ENCODE peak calls at places on chromosomes 6 and 20, in nine cellular contexts. X, B, P, H, R, S, Z, Q and F are unnamed samples.

GRCh38 chr6:32457054-32457453 is 17.4 kb downstream of the HLA-DRA start:
- DNase-seq in Q (no peak), R (no peak), Z (no peak), B (no peak), S (no peak), P (no peak), X (no peak), H (no peak), F (no peak)

GRCh38 chr6:167977717-167978467 is 19.6 kb upstream of the KIF25 start:
- DNase-seq in Q (no peak), X (no peak), B (no peak), Z (no peak), P (no peak), R (no peak), H (no peak), S (no peak), F (no peak)

GRCh38 chr6:152206072-152206818 is 398.8 kb downstream of the ESR1 start:
- DNase-seq in H (peak; percentile 74), X (no peak), B (peak; percentile 60), P (peak; percentile 32), R (peak; percentile 30), Q (peak; percentile 37), S (no peak), Z (peak; percentile 13), F (peak; percentile 39)

GRCh38 chr6:104402572-104402971 is 457.1 kb downstream of the HACE1 start:
- DNase-seq in S (no peak), Q (no peak), B (no peak), H (no peak), R (no peak), P (no peak), Z (no peak), X (no peak), F (no peak)

GRCh38 chr6:14442250-14442649 is 324.7 kb downstream of the CD83 start:
- DNase-seq in R (no peak), X (no peak), H (no peak), Z (peak; percentile 31), P (no peak), S (no peak), Q (no peak), B (no peak), F (no peak)

GRCh38 chr6:148021715-148022114 is 320.9 kb upstream of the SASH1 start:
- DNase-seq in P (no peak), S (no peak), Z (no peak), R (no peak), Q (peak; percentile 91), X (no peak), H (peak; percentile 38), B (no peak), F (no peak)

GRCh38 chr6:129519750-129520149 is 190.2 kb downstream of the ARHGAP18 start:
- DNase-seq in S (no peak), R (no peak), Q (no peak), Z (no peak), X (no peak), P (no peak), B (no peak), H (no peak), F (no peak)

GRCh38 chr6:134047673-134048072 is 4.8 kb downstream of the SLC2A12 start:
- DNase-seq in R (peak; percentile 55), Z (no peak), P (no peak), Q (no peak), X (no peak), H (no peak), S (no peak), B (no peak), F (peak; percentile 14)

DNA sequence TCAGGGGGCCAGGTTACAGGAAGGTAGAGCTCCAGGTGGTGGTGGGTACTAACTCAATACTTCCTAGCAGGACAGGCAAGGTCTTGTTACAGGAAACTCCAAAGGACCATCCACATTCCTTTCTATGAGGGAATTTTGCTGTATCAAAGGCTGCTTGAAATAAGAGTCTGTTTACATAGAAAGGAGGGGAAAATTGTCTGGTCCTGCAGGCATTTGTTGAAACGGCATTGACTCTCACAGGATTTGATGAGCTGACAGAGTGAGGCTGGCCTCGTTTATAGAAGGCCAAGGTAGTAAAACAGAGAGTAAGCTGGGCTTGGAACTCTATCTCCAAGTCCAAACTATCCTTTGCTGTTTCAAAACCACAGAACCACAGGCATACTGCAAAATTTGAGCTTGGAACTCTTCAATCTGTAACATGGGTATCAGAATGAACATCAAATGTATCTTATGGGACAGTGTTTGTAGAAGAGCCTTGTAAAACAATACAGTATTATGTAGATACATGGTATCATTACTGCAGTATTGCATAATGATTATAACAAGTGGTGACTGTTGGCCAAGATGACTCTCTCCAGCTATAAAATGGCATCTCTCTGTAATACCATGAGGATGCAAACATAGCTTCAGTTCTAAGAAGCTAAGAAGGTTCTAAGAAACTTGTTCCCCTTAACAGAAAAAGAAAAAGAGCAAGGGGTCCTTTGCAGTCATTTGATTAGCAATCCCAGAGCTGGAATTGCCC is 61.5 kb downstream of the TRAM2 start:
- DNase-seq in Z (no peak), Q (no peak), S (no peak), B (no peak), H (peak; percentile 59), X (no peak), R (no peak), P (no peak), F (no peak)
- H3K27ac ChIP-seq in Z (no peak overlapping the region), Q (no peak overlapping the region), S (peak overlapping the region; percentile 91), B (no peak overlapping the region), H (peak overlapping the region; percentile 70), X (no peak overlapping the region), R (peak overlapping the region; percentile 21), P (no peak overlapping the region), F (no peak overlapping the region)

DNA sequence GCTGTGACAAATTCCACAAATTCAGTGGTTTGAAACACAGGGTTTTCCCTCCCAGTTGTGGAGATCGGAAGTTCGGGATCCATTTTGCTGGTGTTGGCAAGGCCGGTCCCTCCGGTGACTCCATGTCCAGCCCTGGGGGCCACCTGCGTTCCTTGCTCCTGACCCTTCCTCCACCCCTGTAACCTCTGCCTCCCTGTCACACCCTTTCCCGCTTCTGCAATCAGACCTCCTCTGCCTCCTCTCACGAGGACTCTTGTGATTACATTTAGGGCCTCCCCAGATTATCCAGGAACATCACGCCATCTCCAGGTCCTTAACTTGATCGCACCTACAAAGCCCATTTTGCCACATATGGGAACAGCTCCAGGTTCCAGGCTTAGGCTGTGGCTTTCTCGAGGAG is 12.5 kb downstream of the RPS6KA2 start:
- DNase-seq in H (peak; percentile 75), R (no peak), Q (no peak), B (peak; percentile 23), S (no peak), Z (no peak), X (no peak), P (no peak), F (no peak)
- H3K27ac ChIP-seq in H (peak overlapping the region; percentile 1), R (peak overlapping the region; percentile 82), Q (peak overlapping the region; percentile 58), B (no peak overlapping the region), S (no peak overlapping the region), Z (no peak overlapping the region), X (no peak overlapping the region), P (no peak overlapping the region), F (no peak overlapping the region)

GRCh38 chr6:45951291-45951690 is 64.4 kb downstream of the CLIC5 start:
- DNase-seq in Z (no peak), P (no peak), B (no peak), Q (no peak), X (no peak), H (no peak), S (no peak), R (no peak), F (no peak)

GRCh38 chr6:45949256-45949655 is 66.4 kb downstream of the CLIC5 start:
- DNase-seq in Z (no peak), P (no peak), R (no peak), Q (no peak), X (no peak), B (no peak), H (peak; percentile 23), S (no peak), F (no peak)

GRCh38 chr6:45955597-45955996 is 60.1 kb downstream of the CLIC5 start:
- DNase-seq in Z (no peak), P (no peak), H (no peak), Q (no peak), B (no peak), R (no peak), X (no peak), S (no peak), F (no peak)

GRCh38 chr6:45951771-45952529 is 63.7 kb downstream of the CLIC5 start:
- DNase-seq in Q (no peak), R (no peak), B (no peak), Z (no peak), S (no peak), H (no peak), P (no peak), X (no peak), F (no peak)

GRCh38 chr6:45952546-45952945 is 63.1 kb downstream of the CLIC5 start:
- DNase-seq in H (no peak), B (no peak), P (no peak), R (no peak), S (no peak), Z (no peak), Q (no peak), X (no peak), F (no peak)
- H3K27ac ChIP-seq in H (no peak overlapping the region), B (no peak overlapping the region), P (no peak overlapping the region), R (peak overlapping the region; percentile 45), S (no peak overlapping the region), Z (no peak overlapping the region), Q (no peak overlapping the region), X (no peak overlapping the region), F (no peak overlapping the region)

GRCh38 chr20:35267092-35267491 is 10.8 kb downstream of the MMP24OS start:
- DNase-seq in Q (no peak), H (no peak), X (no peak), S (no peak), Z (no peak), R (no peak), P (no peak), B (no peak), F (no peak)

GRCh38 chr20:35271073-35271882 is 6.6 kb downstream of the MMP24OS start:
- DNase-seq in Q (no peak), H (peak; percentile 84), X (no peak), R (no peak), Z (no peak), S (no peak), B (no peak), P (no peak), F (no peak)

GRCh38 chr20:35271904-35272303 is 6.0 kb downstream of the MMP24OS start:
- DNase-seq in Q (no peak), S (no peak), H (no peak), Z (no peak), R (no peak), B (no peak), X (no peak), P (no peak), F (no peak)

GRCh38 chr20:35270021-35270902 is 7.7 kb downstream of the MMP24OS start:
- DNase-seq in Q (no peak), X (no peak), R (no peak), P (no peak), Z (no peak), S (no peak), H (peak; percentile 66), B (no peak), F (no peak)

DNA sequence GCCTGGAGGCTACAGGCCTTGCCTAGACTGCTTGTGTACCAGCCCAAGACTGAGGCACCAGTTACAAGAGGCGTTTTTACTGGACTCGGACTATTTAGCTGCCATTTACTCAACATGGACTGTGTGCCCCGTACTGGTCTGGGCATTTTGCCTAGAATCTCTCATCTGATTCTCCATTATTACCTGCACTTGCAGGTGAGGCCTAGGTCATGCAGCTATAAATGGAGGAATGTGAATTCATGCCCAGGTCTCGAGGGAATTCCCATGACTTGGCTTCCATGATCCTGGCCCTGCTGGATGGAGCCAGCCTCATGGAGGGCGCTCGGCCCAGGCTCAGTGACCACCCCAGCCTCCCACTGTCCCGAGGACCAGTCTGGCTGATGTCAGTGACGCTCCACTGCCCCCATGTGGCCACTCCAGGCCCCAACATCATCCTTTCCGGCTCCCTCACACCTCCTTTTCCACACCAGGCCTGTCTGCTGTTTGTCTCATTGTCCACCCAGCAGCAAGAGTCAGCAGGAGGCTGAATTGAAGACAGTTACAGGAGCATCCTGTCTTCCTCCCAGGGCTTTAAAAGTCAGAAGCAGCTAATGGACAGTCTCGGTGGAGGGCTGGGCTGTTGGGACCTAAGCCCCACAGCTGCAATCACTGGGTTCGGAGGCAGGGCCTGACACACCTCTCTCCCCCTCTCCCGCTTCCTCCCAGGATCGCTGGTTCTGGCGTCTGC is 8.7 kb downstream of the MMP24OS start:
- DNase-seq in Z (peak; percentile 86), P (peak; percentile 68), H (peak; percentile 90), S (no peak), R (peak; percentile 63), X (no peak), B (peak; percentile 62), Q (peak; percentile 66), F (peak; percentile 28)
- H3K27ac ChIP-seq in Z (no peak overlapping the region), P (peak overlapping the region; percentile 24), H (no peak overlapping the region), S (no peak overlapping the region), R (no peak overlapping the region), X (no peak overlapping the region), B (no peak overlapping the region), Q (no peak overlapping the region), F (no peak overlapping the region)